ENCODE peak calls at places on chromosomes 3 and 15, in seven cellular contexts. K is Calu3; P is bronchial epithelial cell; Z is choroid plexus epithelial cell; V is foreskin fibroblast; R is CD8-positive, alpha-beta T cell; I is HL-60. J is an unnamed sample.
A peak's percentile ranks its signal among the peaks of the same experiment; 100 is the strongest.

GRCh38 chr3:194277547-194278091 is 73.5 kb downstream of the CPN2 start:
- DNase-seq in K (no peak), P (no peak), Z (peak; percentile 83), V (no peak), R (no peak), I (no peak), J (no peak)

GRCh38 chr3:159265705-159266104 is 463.9 kb downstream of the MFSD1 start:
- DNase-seq in K (no peak), P (no peak), Z (peak; percentile 30), V (no peak), R (no peak), I (no peak), J (no peak)

GRCh38 chr3:72582211-72582878 is 265.9 kb downstream of the SHQ1 start:
- DNase-seq in K (no peak), P (no peak), Z (no peak), V (no peak), R (no peak), I (no peak), J (no peak)

GRCh38 chr15:91855684-91856553 is 2.4 kb downstream of the SLCO3A1 start:
- DNase-seq in K (peak; percentile 86), P (peak; percentile 64), Z (no peak), V (no peak), R (no peak), I (no peak), J (no peak)

GRCh38 chr3:115697263-115698053 is 74.1 kb downstream of the GAP43 start:
- DNase-seq in K (no peak), P (no peak), Z (no peak), V (no peak), R (no peak), I (no peak), J (no peak)

GRCh38 chr3:23165571-23165970 is 37.6 kb upstream of the UBE2E2 start:
- DNase-seq in K (no peak), P (peak; percentile 43), Z (no peak), V (no peak), R (no peak), I (no peak), J (no peak)

GRCh38 chr15:26028086-26028740 is 165.1 kb upstream of the ATP10A start:
- DNase-seq in K (no peak), P (no peak), Z (no peak), V (no peak), R (no peak), I (no peak), J (no peak)

GRCh38 chr3:39156421-39156820 is 3.0 kb upstream of the CSRNP1 start:
- DNase-seq in K (no peak), P (no peak), Z (no peak), V (peak; percentile 61), R (no peak), I (no peak), J (no peak)

GRCh38 chr3:102248981-102249705 is 185.7 kb upstream of the ZPLD1 start:
- DNase-seq in K (no peak), P (peak; percentile 64), Z (no peak), V (no peak), R (no peak), I (no peak), J (no peak)

GRCh38 chr15:41950505-41950904 is 21.9 kb downstream of the EHD4 start:
- DNase-seq in K (no peak), P (no peak), Z (no peak), V (no peak), R (no peak), I (no peak), J (no peak)

GRCh38 chr15:97661796-97662195 is 298.7 kb upstream of the ARRDC4 start:
- DNase-seq in K (no peak), P (no peak), Z (no peak), V (no peak), R (no peak), I (no peak), J (no peak)

GRCh38 chr15:29822100-29822684 is at the start of gene TJP1:
- DNase-seq in K (peak; percentile 69), P (peak; percentile 44), Z (peak; percentile 85), V (peak; percentile 75), R (no peak), I (no peak), J (no peak)

GRCh38 chr3:15347104-15347736 is 14.8 kb upstream of the SH3BP5 start:
- DNase-seq in K (no peak), P (no peak), Z (no peak), V (no peak), R (no peak), I (no peak), J (no peak)

GRCh38 chr15:95365615-95366107 is 964.8 kb upstream of the NR2F2 start:
- DNase-seq in K (no peak), P (no peak), Z (peak; percentile 85), V (no peak), R (no peak), I (peak; percentile 79), J (no peak)

GRCh38 chr3:178629430-178630178 is 93.4 kb downstream of the KCNMB2 start:
- DNase-seq in K (no peak), P (peak; percentile 10), Z (no peak), V (no peak), R (no peak), I (no peak), J (no peak)

GRCh38 chr3:138328341-138328740 is 1.3 kb downstream of the NME9 start:
- DNase-seq in K (no peak), P (no peak), Z (peak; percentile 65), V (peak; percentile 17), R (no peak), I (no peak), J (no peak)

GRCh38 chr15:56047354-56047753 is 53.9 kb upstream of the NEDD4 start:
- DNase-seq in K (no peak), P (peak; percentile 76), Z (no peak), V (no peak), R (no peak), I (no peak), J (no peak)

GRCh38 chr3:132347095-132347494 is 29.9 kb downstream of the ACP3 start:
- DNase-seq in K (no peak), P (peak; percentile 90), Z (no peak), V (peak; percentile 39), R (no peak), I (no peak), J (no peak)

GRCh38 chr3:11120091-11120845 is 34.0 kb upstream of the HRH1 start:
- DNase-seq in K (no peak), P (no peak), Z (peak; percentile 44), V (no peak), R (no peak), I (no peak), J (no peak)

GRCh38 chr3:116242825-116243224 is 202.5 kb downstream of the LSAMP start:
- DNase-seq in K (no peak), P (peak; percentile 15), Z (no peak), V (no peak), R (no peak), I (no peak), J (no peak)

GRCh38 chr15:25439456-25439836 is 622 bp upstream of the UBE3A start:
- DNase-seq in K (no peak), P (peak; percentile 29), Z (peak; percentile 39), V (no peak), R (no peak), I (no peak), J (no peak)

GRCh38 chr15:71116942-71117341 is 1.7 kb downstream of the THSD4 start:
- DNase-seq in K (peak; percentile 34), P (no peak), Z (no peak), V (peak; percentile 24), R (no peak), I (no peak), J (no peak)

GRCh38 chr3:110625126-110625798 is 446.4 kb upstream of the NECTIN3 start:
- DNase-seq in K (no peak), P (no peak), Z (no peak), V (no peak), R (no peak), I (no peak), J (no peak)

GRCh38 chr15:56971571-56971970 is 53.1 kb downstream of the TCF12 start:
- DNase-seq in K (no peak), P (no peak), Z (peak; percentile 43), V (no peak), R (no peak), I (no peak), J (no peak)

GRCh38 chr3:197364410-197365071 is 66.1 kb upstream of the DLG1 start:
- DNase-seq in K (no peak), P (peak; percentile 70), Z (no peak), V (no peak), R (no peak), I (no peak), J (no peak)

GRCh38 chr3:143001034-143001368 is 369 bp upstream of the U2SURP start:
- DNase-seq in K (no peak), P (no peak), Z (no peak), V (no peak), R (no peak), I (no peak), J (peak; percentile 43)

GRCh38 chr3:194255252-194256039 is 95.7 kb downstream of the CPN2 start:
- DNase-seq in K (no peak), P (no peak), Z (peak; percentile 27), V (no peak), R (peak; percentile 23), I (peak; percentile 96), J (no peak)

GRCh38 chr15:90619468-90619867 is 89.7 kb downstream of the CRTC3 start:
- DNase-seq in K (no peak), P (no peak), Z (no peak), V (no peak), R (no peak), I (no peak), J (no peak)
- TF ChIP-seq CTCF in K (no peak), P (no peak), Z (peak; percentile 22), V (no peak), R (no peak), I (no peak), J (no peak)

GRCh38 chr3:57464801-57465200 is 79.3 kb downstream of the DNAH12 start:
- DNase-seq in K (no peak), P (no peak), Z (peak; percentile 49), V (no peak), R (no peak), I (no peak), J (no peak)
- TF ChIP-seq CTCF in K (no peak), P (no peak), Z (peak; percentile 53), V (no peak), R (no peak), I (no peak), J (no peak)

GRCh38 chr15:40776537-40777141 is 6.9 kb downstream of the C15orf62 start:
- DNase-seq in K (peak; percentile 46), P (peak; percentile 89), Z (peak; percentile 39), V (peak; percentile 67), R (no peak), I (no peak), J (no peak)
- TF ChIP-seq CTCF in K (no peak), P (no peak), Z (no peak), V (no peak), R (no peak), I (no peak), J (no peak)

DNA sequence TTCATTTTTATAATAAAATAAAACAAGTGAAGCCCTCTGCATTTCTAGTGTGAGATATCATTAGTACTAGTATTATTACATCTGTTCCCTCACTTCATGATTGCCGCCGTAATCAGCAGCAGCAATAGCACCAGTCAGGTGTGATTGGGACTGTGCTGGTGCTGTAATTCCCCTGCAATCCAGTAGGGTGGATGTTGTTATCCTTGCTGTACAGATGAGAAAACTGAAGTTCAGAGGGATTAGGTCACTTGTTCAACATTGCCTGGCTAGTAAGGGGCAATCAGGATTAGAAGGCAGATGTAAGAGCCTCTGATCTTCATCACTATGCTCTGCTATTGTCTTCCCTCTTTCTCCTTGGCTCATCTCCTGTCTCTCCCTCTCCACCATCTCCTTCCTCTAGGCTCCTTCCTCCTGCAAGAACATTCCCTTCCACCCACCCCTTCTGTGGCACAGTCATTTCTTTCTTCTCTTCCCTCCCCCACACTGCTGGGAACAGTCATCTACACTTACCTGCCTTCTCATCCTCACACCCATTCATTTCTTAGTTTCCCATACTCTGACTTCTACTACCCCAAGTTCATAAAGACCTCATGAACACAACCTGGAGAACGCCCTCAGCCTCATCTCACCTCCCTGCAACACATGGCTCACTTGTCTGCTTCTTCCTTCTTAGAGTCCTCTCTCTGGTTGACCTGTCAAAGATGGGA is 29.7 kb downstream of the CRYGS start:
- DNase-seq in K (peak; percentile 47), P (peak; percentile 44), Z (peak; percentile 26), V (no peak), R (no peak), I (no peak), J (no peak)
- TF ChIP-seq CTCF in K (peak; percentile 59), P (peak; percentile 44), Z (peak; percentile 61), V (peak; percentile 18), R (peak; percentile 29), I (peak; percentile 32), J (no peak)

J was measured in activated B cell treated with CpG ODN at 0.5 μM for 24 hours.